ENCODE peak calls at places on chromosomes 3 and 15, in nine cellular contexts. One of them, this sample, is unnamed.
A peak's percentile ranks its signal among the peaks of the same experiment; 100 is the strongest.

GRCh38 chr3:6066397-6066796 is 794.5 kb upstream of the GRM7 start:
- DNase-seq in ovary: no peak
- DNase-seq in OCI-LY7: no peak
- DNase-seq in fibroblast of mammary gland: no peak
- DNase-seq in mammary epithelial cell: no peak
- DNase-seq in neuronal stem cell: no peak
- DNase-seq in HFF-Myc: no peak
- DNase-seq in psoas muscle: no peak
- DNase-seq in mesenchymal stem cell: no peak
- DNase-seq in this sample: no peak

GRCh38 chr15:35047996-35048395 is 37.1 kb downstream of the NANOGP8 start:
- DNase-seq in mammary epithelial cell: no peak
- DNase-seq in mesenchymal stem cell: no peak
- DNase-seq in psoas muscle: no peak
- DNase-seq in HFF-Myc: no peak
- DNase-seq in neuronal stem cell: no peak
- DNase-seq in OCI-LY7: no peak
- DNase-seq in ovary: no peak
- DNase-seq in fibroblast of mammary gland: no peak
- DNase-seq in this sample: no peak

GRCh38 chr3:195410546-195410945 is 32.3 kb downstream of the ACAP2 start:
- DNase-seq in ovary: no peak
- DNase-seq in HFF-Myc: no peak
- DNase-seq in fibroblast of mammary gland: no peak
- DNase-seq in mesenchymal stem cell: no peak
- DNase-seq in psoas muscle: no peak
- DNase-seq in mammary epithelial cell: no peak
- DNase-seq in neuronal stem cell: no peak
- DNase-seq in OCI-LY7: no peak
- DNase-seq in this sample: no peak

GRCh38 chr3:16455001-16455400 is 58.5 kb downstream of the RFTN1 start:
- DNase-seq in OCI-LY7: no peak
- DNase-seq in mammary epithelial cell: no peak
- DNase-seq in ovary: peak; percentile 53
- DNase-seq in HFF-Myc: no peak
- DNase-seq in neuronal stem cell: no peak
- DNase-seq in fibroblast of mammary gland: peak; percentile 68
- DNase-seq in mesenchymal stem cell: no peak
- DNase-seq in psoas muscle: no peak
- DNase-seq in this sample: peak; percentile 27

GRCh38 chr3:36944641-36945270 is at the start of gene TRANK1:
- DNase-seq in neuronal stem cell: no peak
- DNase-seq in psoas muscle: peak; percentile 67
- DNase-seq in mesenchymal stem cell: peak; percentile 28
- DNase-seq in HFF-Myc: no peak
- DNase-seq in fibroblast of mammary gland: peak; percentile 62
- DNase-seq in ovary: peak; percentile 75
- DNase-seq in mammary epithelial cell: no peak
- DNase-seq in OCI-LY7: peak; percentile 82
- DNase-seq in this sample: peak; percentile 82

GRCh38 chr15:99993681-99994131 is 260.5 kb upstream of the LYSMD4 start:
- DNase-seq in OCI-LY7: no peak
- DNase-seq in mammary epithelial cell: no peak
- DNase-seq in psoas muscle: no peak
- DNase-seq in HFF-Myc: no peak
- DNase-seq in ovary: no peak
- DNase-seq in mesenchymal stem cell: no peak
- DNase-seq in neuronal stem cell: no peak
- DNase-seq in fibroblast of mammary gland: no peak
- DNase-seq in this sample: no peak

GRCh38 chr15:62940755-62941361 is 101.7 kb upstream of the TPM1 start:
- DNase-seq in psoas muscle: peak; percentile 83
- DNase-seq in ovary: peak; percentile 70
- DNase-seq in mesenchymal stem cell: peak; percentile 99
- DNase-seq in HFF-Myc: peak; percentile 89
- DNase-seq in mammary epithelial cell: peak; percentile 95
- DNase-seq in fibroblast of mammary gland: peak; percentile 97
- DNase-seq in neuronal stem cell: no peak
- DNase-seq in OCI-LY7: no peak
- DNase-seq in this sample: peak; percentile 37

GRCh38 chr3:150806436-150806835 is 43.5 kb upstream of the SIAH2 start:
- DNase-seq in fibroblast of mammary gland: no peak
- DNase-seq in ovary: no peak
- DNase-seq in mesenchymal stem cell: no peak
- DNase-seq in OCI-LY7: no peak
- DNase-seq in psoas muscle: no peak
- DNase-seq in mammary epithelial cell: no peak
- DNase-seq in neuronal stem cell: peak; percentile 51
- DNase-seq in HFF-Myc: no peak
- DNase-seq in this sample: no peak

GRCh38 chr3:64896173-64896925 is 208.5 kb upstream of the ADAMTS9 start:
- DNase-seq in psoas muscle: no peak
- DNase-seq in mammary epithelial cell: no peak
- DNase-seq in fibroblast of mammary gland: no peak
- DNase-seq in neuronal stem cell: no peak
- DNase-seq in ovary: no peak
- DNase-seq in HFF-Myc: no peak
- DNase-seq in OCI-LY7: no peak
- DNase-seq in mesenchymal stem cell: no peak
- DNase-seq in this sample: no peak

GRCh38 chr15:91472316-91472756 is 372.3 kb downstream of the SV2B start:
- DNase-seq in mammary epithelial cell: no peak
- DNase-seq in fibroblast of mammary gland: no peak
- DNase-seq in neuronal stem cell: no peak
- DNase-seq in HFF-Myc: no peak
- DNase-seq in ovary: no peak
- DNase-seq in mesenchymal stem cell: no peak
- DNase-seq in psoas muscle: no peak
- DNase-seq in OCI-LY7: no peak
- DNase-seq in this sample: no peak

GRCh38 chr3:43024183-43024865 is 45.2 kb downstream of the GASK1A start:
- DNase-seq in mammary epithelial cell: no peak
- DNase-seq in HFF-Myc: no peak
- DNase-seq in neuronal stem cell: no peak
- DNase-seq in fibroblast of mammary gland: no peak
- DNase-seq in OCI-LY7: no peak
- DNase-seq in mesenchymal stem cell: no peak
- DNase-seq in ovary: no peak
- DNase-seq in psoas muscle: no peak
- DNase-seq in this sample: no peak

GRCh38 chr15:61295239-61295638 is 66.1 kb upstream of the RORA start:
- DNase-seq in ovary: no peak
- DNase-seq in OCI-LY7: no peak
- DNase-seq in HFF-Myc: no peak
- DNase-seq in fibroblast of mammary gland: no peak
- DNase-seq in mammary epithelial cell: no peak
- DNase-seq in psoas muscle: no peak
- DNase-seq in mesenchymal stem cell: no peak
- DNase-seq in neuronal stem cell: no peak
- DNase-seq in this sample: no peak

GRCh38 chr15:85580914-85581313 is 200.5 kb downstream of the AKAP13 start:
- DNase-seq in HFF-Myc: no peak
- DNase-seq in neuronal stem cell: no peak
- DNase-seq in mammary epithelial cell: no peak
- DNase-seq in ovary: no peak
- DNase-seq in fibroblast of mammary gland: peak; percentile 11
- DNase-seq in OCI-LY7: no peak
- DNase-seq in mesenchymal stem cell: no peak
- DNase-seq in psoas muscle: no peak
- DNase-seq in this sample: no peak

GRCh38 chr3:41441139-41441538 is 241.8 kb downstream of the CTNNB1 start:
- DNase-seq in OCI-LY7: no peak
- DNase-seq in psoas muscle: no peak
- DNase-seq in fibroblast of mammary gland: no peak
- DNase-seq in ovary: no peak
- DNase-seq in HFF-Myc: no peak
- DNase-seq in neuronal stem cell: no peak
- DNase-seq in mammary epithelial cell: no peak
- DNase-seq in mesenchymal stem cell: no peak
- DNase-seq in this sample: no peak
- H3K4me3 ChIP-seq in OCI-LY7: no peak overlapping the region
- H3K4me3 ChIP-seq in psoas muscle: no peak overlapping the region
- H3K4me3 ChIP-seq in fibroblast of mammary gland: no peak overlapping the region
- H3K4me3 ChIP-seq in ovary: no peak overlapping the region
- H3K4me3 ChIP-seq in HFF-Myc: no peak overlapping the region
- H3K4me3 ChIP-seq in neuronal stem cell: no peak overlapping the region
- H3K4me3 ChIP-seq in mammary epithelial cell: no peak overlapping the region
- H3K4me3 ChIP-seq in mesenchymal stem cell: no peak overlapping the region
- H3K4me3 ChIP-seq in this sample: no peak overlapping the region

DNA sequence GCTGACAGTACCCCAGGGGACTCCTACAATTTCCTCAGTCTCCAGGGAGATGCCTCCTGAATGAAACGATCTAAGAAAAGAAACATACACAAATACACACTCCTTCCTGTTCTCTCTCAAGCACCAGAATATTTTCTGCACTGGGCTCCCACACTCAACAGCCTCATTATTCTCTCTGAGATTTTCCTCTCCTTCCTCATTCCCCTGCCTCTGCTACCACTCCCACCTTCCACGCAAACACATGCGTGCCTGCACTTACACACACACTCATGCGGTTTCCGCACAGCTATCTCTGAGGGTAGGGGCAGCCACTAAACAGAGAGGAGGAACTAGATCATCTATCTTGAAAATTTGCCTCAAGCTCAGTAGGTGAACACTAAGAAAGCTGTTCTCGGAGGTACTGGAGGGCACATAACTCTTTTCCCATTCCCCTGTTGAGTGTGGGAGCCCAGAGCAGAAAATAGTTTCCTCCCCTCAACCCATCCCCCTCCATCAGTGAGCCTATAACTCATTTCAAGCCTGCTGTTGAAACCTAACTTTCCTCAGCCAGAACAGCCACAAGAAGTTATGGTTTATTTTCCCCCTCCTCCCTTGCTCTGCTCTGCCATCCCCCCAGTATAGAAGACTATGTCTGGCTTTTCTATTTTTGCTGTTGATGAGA is 30.5 kb upstream of the TIPARP start:
- DNase-seq in mesenchymal stem cell: peak; percentile 84
- DNase-seq in ovary: no peak
- DNase-seq in HFF-Myc: no peak
- DNase-seq in fibroblast of mammary gland: peak; percentile 34
- DNase-seq in psoas muscle: no peak
- DNase-seq in mammary epithelial cell: no peak
- DNase-seq in neuronal stem cell: no peak
- DNase-seq in OCI-LY7: no peak
- DNase-seq in this sample: no peak
- H3K4me3 ChIP-seq in mesenchymal stem cell: no peak overlapping the region
- H3K4me3 ChIP-seq in ovary: no peak overlapping the region
- H3K4me3 ChIP-seq in HFF-Myc: no peak overlapping the region
- H3K4me3 ChIP-seq in fibroblast of mammary gland: no peak overlapping the region
- H3K4me3 ChIP-seq in psoas muscle: no peak overlapping the region
- H3K4me3 ChIP-seq in mammary epithelial cell: no peak overlapping the region
- H3K4me3 ChIP-seq in neuronal stem cell: no peak overlapping the region
- H3K4me3 ChIP-seq in OCI-LY7: no peak overlapping the region
- H3K4me3 ChIP-seq in this sample: no peak overlapping the region

GRCh38 chr3:157327018-157327417 is 109.6 kb upstream of the PTX3 start:
- DNase-seq in mammary epithelial cell: no peak
- DNase-seq in fibroblast of mammary gland: no peak
- DNase-seq in neuronal stem cell: no peak
- DNase-seq in ovary: no peak
- DNase-seq in psoas muscle: no peak
- DNase-seq in OCI-LY7: no peak
- DNase-seq in mesenchymal stem cell: no peak
- DNase-seq in HFF-Myc: no peak
- DNase-seq in this sample: no peak

GRCh38 chr3:157327837-157328236 is 108.8 kb upstream of the PTX3 start:
- DNase-seq in fibroblast of mammary gland: no peak
- DNase-seq in ovary: no peak
- DNase-seq in mesenchymal stem cell: no peak
- DNase-seq in psoas muscle: no peak
- DNase-seq in mammary epithelial cell: no peak
- DNase-seq in neuronal stem cell: no peak
- DNase-seq in OCI-LY7: no peak
- DNase-seq in HFF-Myc: no peak
- DNase-seq in this sample: no peak

GRCh38 chr3:157333551-157333991 is 103.1 kb upstream of the PTX3 start:
- DNase-seq in ovary: no peak
- DNase-seq in OCI-LY7: no peak
- DNase-seq in HFF-Myc: peak; percentile 94
- DNase-seq in fibroblast of mammary gland: peak; percentile 91
- DNase-seq in neuronal stem cell: no peak
- DNase-seq in mesenchymal stem cell: peak; percentile 80
- DNase-seq in mammary epithelial cell: no peak
- DNase-seq in psoas muscle: no peak
- DNase-seq in this sample: no peak

GRCh38 chr3:157330206-157330605 is 106.4 kb upstream of the PTX3 start:
- DNase-seq in psoas muscle: no peak
- DNase-seq in fibroblast of mammary gland: no peak
- DNase-seq in mesenchymal stem cell: no peak
- DNase-seq in ovary: no peak
- DNase-seq in neuronal stem cell: no peak
- DNase-seq in OCI-LY7: no peak
- DNase-seq in HFF-Myc: no peak
- DNase-seq in mammary epithelial cell: no peak
- DNase-seq in this sample: no peak

GRCh38 chr3:157329541-157329940 is 107.1 kb upstream of the PTX3 start:
- DNase-seq in mammary epithelial cell: no peak
- DNase-seq in ovary: no peak
- DNase-seq in neuronal stem cell: no peak
- DNase-seq in fibroblast of mammary gland: peak; percentile 69
- DNase-seq in OCI-LY7: no peak
- DNase-seq in psoas muscle: no peak
- DNase-seq in HFF-Myc: no peak
- DNase-seq in mesenchymal stem cell: no peak
- DNase-seq in this sample: no peak
- H3K4me3 ChIP-seq in mammary epithelial cell: no peak overlapping the region
- H3K4me3 ChIP-seq in ovary: no peak overlapping the region
- H3K4me3 ChIP-seq in neuronal stem cell: no peak overlapping the region
- H3K4me3 ChIP-seq in fibroblast of mammary gland: no peak overlapping the region
- H3K4me3 ChIP-seq in OCI-LY7: no peak overlapping the region
- H3K4me3 ChIP-seq in psoas muscle: no peak overlapping the region
- H3K4me3 ChIP-seq in HFF-Myc: no peak overlapping the region
- H3K4me3 ChIP-seq in mesenchymal stem cell: no peak overlapping the region
- H3K4me3 ChIP-seq in this sample: no peak overlapping the region

GRCh38 chr15:89813381-89814111 is 1.1 kb downstream of the ANPEP start:
- DNase-seq in ovary: no peak
- DNase-seq in mesenchymal stem cell: no peak
- DNase-seq in mammary epithelial cell: no peak
- DNase-seq in neuronal stem cell: no peak
- DNase-seq in psoas muscle: no peak
- DNase-seq in HFF-Myc: no peak
- DNase-seq in fibroblast of mammary gland: no peak
- DNase-seq in OCI-LY7: no peak
- DNase-seq in this sample: no peak
- H3K4me3 ChIP-seq in ovary: no peak overlapping the region
- H3K4me3 ChIP-seq in mesenchymal stem cell: no peak overlapping the region
- H3K4me3 ChIP-seq in mammary epithelial cell: no peak overlapping the region
- H3K4me3 ChIP-seq in neuronal stem cell: no peak overlapping the region
- H3K4me3 ChIP-seq in psoas muscle: peak overlapping the region; percentile 61
- H3K4me3 ChIP-seq in HFF-Myc: peak overlapping the region; percentile 91
- H3K4me3 ChIP-seq in fibroblast of mammary gland: peak overlapping the region; percentile 89
- H3K4me3 ChIP-seq in OCI-LY7: no peak overlapping the region
- H3K4me3 ChIP-seq in this sample: no peak overlapping the region

GRCh38 chr3:147355104-147355854 is 51.1 kb downstream of the ZIC4 start:
- DNase-seq in HFF-Myc: no peak
- DNase-seq in psoas muscle: no peak
- DNase-seq in mesenchymal stem cell: no peak
- DNase-seq in fibroblast of mammary gland: no peak
- DNase-seq in OCI-LY7: no peak
- DNase-seq in ovary: no peak
- DNase-seq in neuronal stem cell: no peak
- DNase-seq in mammary epithelial cell: no peak
- DNase-seq in this sample: no peak
- H3K4me3 ChIP-seq in HFF-Myc: no peak overlapping the region
- H3K4me3 ChIP-seq in psoas muscle: peak overlapping the region; percentile 22
- H3K4me3 ChIP-seq in mesenchymal stem cell: no peak overlapping the region
- H3K4me3 ChIP-seq in fibroblast of mammary gland: no peak overlapping the region
- H3K4me3 ChIP-seq in OCI-LY7: no peak overlapping the region
- H3K4me3 ChIP-seq in ovary: no peak overlapping the region
- H3K4me3 ChIP-seq in neuronal stem cell: no peak overlapping the region
- H3K4me3 ChIP-seq in mammary epithelial cell: no peak overlapping the region
- H3K4me3 ChIP-seq in this sample: no peak overlapping the region